ENCODE peak calls at places on chromosomes 1 and 21, in five cellular contexts. One of them, this sample, is unnamed.

GRCh38 chr1:62946516-62946915 is 162.6 kb downstream of the ATG4C start:
- DNase-seq in kidney tubule cell: no peak
- DNase-seq in NCI-H1092: no peak
- DNase-seq in MV-4-11: no peak
- DNase-seq in stimulated activated CD8-positive, alpha-beta memory T cell treated with anti-CD3 and anti-CD28 coated beads, Interleukin-4, amount 100 ng/mL, for 48 hours: no peak
- DNase-seq in this sample: no peak

GRCh38 chr1:18354657-18355056 is 126.1 kb upstream of the KLHDC7A start:
- DNase-seq in kidney tubule cell: no peak
- DNase-seq in NCI-H1092: peak; percentile 41
- DNase-seq in MV-4-11: no peak
- DNase-seq in stimulated activated CD8-positive, alpha-beta memory T cell treated with anti-CD3 and anti-CD28 coated beads, Interleukin-4, amount 100 ng/mL, for 48 hours: no peak
- DNase-seq in this sample: no peak

GRCh38 chr1:65343286-65343685 is 33.9 kb downstream of the DNAJC6 start:
- DNase-seq in kidney tubule cell: peak; percentile 32
- DNase-seq in NCI-H1092: no peak
- DNase-seq in MV-4-11: no peak
- DNase-seq in stimulated activated CD8-positive, alpha-beta memory T cell treated with anti-CD3 and anti-CD28 coated beads, Interleukin-4, amount 100 ng/mL, for 48 hours: no peak
- DNase-seq in this sample: no peak

GRCh38 chr1:204711947-204712701 is 26.6 kb upstream of the LRRN2 start:
- DNase-seq in kidney tubule cell: no peak
- DNase-seq in NCI-H1092: peak; percentile 65
- DNase-seq in MV-4-11: no peak
- DNase-seq in stimulated activated CD8-positive, alpha-beta memory T cell treated with anti-CD3 and anti-CD28 coated beads, Interleukin-4, amount 100 ng/mL, for 48 hours: no peak
- DNase-seq in this sample: no peak

GRCh38 chr1:53615101-53615500 is 123.9 kb downstream of the GLIS1 start:
- DNase-seq in kidney tubule cell: no peak
- DNase-seq in NCI-H1092: no peak
- DNase-seq in MV-4-11: no peak
- DNase-seq in stimulated activated CD8-positive, alpha-beta memory T cell treated with anti-CD3 and anti-CD28 coated beads, Interleukin-4, amount 100 ng/mL, for 48 hours: no peak
- DNase-seq in this sample: no peak

GRCh38 chr1:23217421-23218115 is at the start of gene HTR1D:
- DNase-seq in kidney tubule cell: no peak
- DNase-seq in NCI-H1092: no peak
- DNase-seq in MV-4-11: no peak
- DNase-seq in stimulated activated CD8-positive, alpha-beta memory T cell treated with anti-CD3 and anti-CD28 coated beads, Interleukin-4, amount 100 ng/mL, for 48 hours: peak; percentile 25
- DNase-seq in this sample: no peak

GRCh38 chr1:234240680-234241079 is 132.6 kb upstream of the COA6 start:
- DNase-seq in kidney tubule cell: no peak
- DNase-seq in NCI-H1092: no peak
- DNase-seq in MV-4-11: no peak
- DNase-seq in stimulated activated CD8-positive, alpha-beta memory T cell treated with anti-CD3 and anti-CD28 coated beads, Interleukin-4, amount 100 ng/mL, for 48 hours: no peak
- DNase-seq in this sample: no peak

GRCh38 chr1:69523032-69523431 is 44.7 kb upstream of the LRRC7 start:
- DNase-seq in kidney tubule cell: peak; percentile 70
- DNase-seq in NCI-H1092: no peak
- DNase-seq in MV-4-11: no peak
- DNase-seq in stimulated activated CD8-positive, alpha-beta memory T cell treated with anti-CD3 and anti-CD28 coated beads, Interleukin-4, amount 100 ng/mL, for 48 hours: no peak
- DNase-seq in this sample: no peak

GRCh38 chr1:16981269-16981849 is 939 bp upstream of the MFAP2 start:
- DNase-seq in kidney tubule cell: peak; percentile 35
- DNase-seq in NCI-H1092: no peak
- DNase-seq in MV-4-11: no peak
- DNase-seq in stimulated activated CD8-positive, alpha-beta memory T cell treated with anti-CD3 and anti-CD28 coated beads, Interleukin-4, amount 100 ng/mL, for 48 hours: no peak
- DNase-seq in this sample: no peak

GRCh38 chr1:202210370-202210769 is 16.8 kb downstream of the LGR6 start:
- DNase-seq in kidney tubule cell: peak; percentile 21
- DNase-seq in NCI-H1092: peak; percentile 60
- DNase-seq in MV-4-11: no peak
- DNase-seq in stimulated activated CD8-positive, alpha-beta memory T cell treated with anti-CD3 and anti-CD28 coated beads, Interleukin-4, amount 100 ng/mL, for 48 hours: no peak
- DNase-seq in this sample: no peak

GRCh38 chr1:17610085-17610484 is 70.6 kb downstream of the ARHGEF10L start:
- DNase-seq in kidney tubule cell: no peak
- DNase-seq in NCI-H1092: no peak
- DNase-seq in MV-4-11: no peak
- DNase-seq in stimulated activated CD8-positive, alpha-beta memory T cell treated with anti-CD3 and anti-CD28 coated beads, Interleukin-4, amount 100 ng/mL, for 48 hours: no peak
- DNase-seq in this sample: no peak

GRCh38 chr1:107057197-107058133 is 991 bp downstream of the PRMT6 start:
- DNase-seq in kidney tubule cell: peak; percentile 70
- DNase-seq in NCI-H1092: peak; percentile 66
- DNase-seq in MV-4-11: peak; percentile 19
- DNase-seq in stimulated activated CD8-positive, alpha-beta memory T cell treated with anti-CD3 and anti-CD28 coated beads, Interleukin-4, amount 100 ng/mL, for 48 hours: peak; percentile 70
- DNase-seq in this sample: peak; percentile 66

GRCh38 chr1:156926175-156926574 is 5.7 kb downstream of the LRRC71 start:
- DNase-seq in kidney tubule cell: peak; percentile 85
- DNase-seq in NCI-H1092: peak; percentile 52
- DNase-seq in MV-4-11: peak; percentile 98
- DNase-seq in stimulated activated CD8-positive, alpha-beta memory T cell treated with anti-CD3 and anti-CD28 coated beads, Interleukin-4, amount 100 ng/mL, for 48 hours: peak; percentile 80
- DNase-seq in this sample: no peak

GRCh38 chr1:2528966-2529750 is 905 bp downstream of the HES5 start:
- DNase-seq in kidney tubule cell: no peak
- DNase-seq in NCI-H1092: no peak
- DNase-seq in MV-4-11: no peak
- DNase-seq in stimulated activated CD8-positive, alpha-beta memory T cell treated with anti-CD3 and anti-CD28 coated beads, Interleukin-4, amount 100 ng/mL, for 48 hours: peak; percentile 65
- DNase-seq in this sample: no peak

GRCh38 chr1:98493469-98493868 is 168.1 kb upstream of the SNX7 start:
- DNase-seq in kidney tubule cell: no peak
- DNase-seq in NCI-H1092: no peak
- DNase-seq in MV-4-11: no peak
- DNase-seq in stimulated activated CD8-positive, alpha-beta memory T cell treated with anti-CD3 and anti-CD28 coated beads, Interleukin-4, amount 100 ng/mL, for 48 hours: no peak
- DNase-seq in this sample: no peak

GRCh38 chr1:232519186-232519585 is 110.7 kb downstream of the SIPA1L2 start:
- DNase-seq in kidney tubule cell: no peak
- DNase-seq in NCI-H1092: peak; percentile 93
- DNase-seq in MV-4-11: no peak
- DNase-seq in stimulated activated CD8-positive, alpha-beta memory T cell treated with anti-CD3 and anti-CD28 coated beads, Interleukin-4, amount 100 ng/mL, for 48 hours: no peak
- DNase-seq in this sample: peak; percentile 73

GRCh38 chr1:229344139-229344538 is 1.3 kb upstream of the CCSAP start:
- DNase-seq in kidney tubule cell: no peak
- DNase-seq in NCI-H1092: no peak
- DNase-seq in MV-4-11: no peak
- DNase-seq in stimulated activated CD8-positive, alpha-beta memory T cell treated with anti-CD3 and anti-CD28 coated beads, Interleukin-4, amount 100 ng/mL, for 48 hours: no peak
- DNase-seq in this sample: peak; percentile 4

GRCh38 chr1:204190212-204191211 is 5.8 kb downstream of the KISS1 start:
- DNase-seq in kidney tubule cell: peak; percentile 44
- DNase-seq in NCI-H1092: peak; percentile 22
- DNase-seq in MV-4-11: peak; percentile 91
- DNase-seq in stimulated activated CD8-positive, alpha-beta memory T cell treated with anti-CD3 and anti-CD28 coated beads, Interleukin-4, amount 100 ng/mL, for 48 hours: peak; percentile 37
- DNase-seq in this sample: peak; percentile 36

GRCh38 chr1:8571200-8571984 is 246.0 kb downstream of the RERE start:
- DNase-seq in kidney tubule cell: no peak
- DNase-seq in NCI-H1092: peak; percentile 35
- DNase-seq in MV-4-11: no peak
- DNase-seq in stimulated activated CD8-positive, alpha-beta memory T cell treated with anti-CD3 and anti-CD28 coated beads, Interleukin-4, amount 100 ng/mL, for 48 hours: no peak
- DNase-seq in this sample: peak; percentile 1

GRCh38 chr1:11355594-11356467 is 82.8 kb downstream of the UBIAD1 start:
- DNase-seq in kidney tubule cell: no peak
- DNase-seq in NCI-H1092: peak; percentile 98
- DNase-seq in MV-4-11: no peak
- DNase-seq in stimulated activated CD8-positive, alpha-beta memory T cell treated with anti-CD3 and anti-CD28 coated beads, Interleukin-4, amount 100 ng/mL, for 48 hours: no peak
- DNase-seq in this sample: no peak

GRCh38 chr1:33228935-33229487 is 27.3 kb upstream of the ZNF362 start:
- DNase-seq in kidney tubule cell: peak; percentile 34
- DNase-seq in NCI-H1092: no peak
- DNase-seq in MV-4-11: no peak
- DNase-seq in stimulated activated CD8-positive, alpha-beta memory T cell treated with anti-CD3 and anti-CD28 coated beads, Interleukin-4, amount 100 ng/mL, for 48 hours: no peak
- DNase-seq in this sample: no peak

GRCh38 chr1:30756545-30757195 is 904 bp downstream of the LAPTM5 start:
- DNase-seq in kidney tubule cell: peak; percentile 92
- DNase-seq in NCI-H1092: no peak
- DNase-seq in MV-4-11: peak; percentile 100
- DNase-seq in stimulated activated CD8-positive, alpha-beta memory T cell treated with anti-CD3 and anti-CD28 coated beads, Interleukin-4, amount 100 ng/mL, for 48 hours: peak; percentile 77
- DNase-seq in this sample: no peak

GRCh38 chr1:1072849-1073742 is 1.0 kb downstream of the RNF223 start:
- DNase-seq in kidney tubule cell: no peak
- DNase-seq in NCI-H1092: no peak
- DNase-seq in MV-4-11: no peak
- DNase-seq in stimulated activated CD8-positive, alpha-beta memory T cell treated with anti-CD3 and anti-CD28 coated beads, Interleukin-4, amount 100 ng/mL, for 48 hours: no peak
- DNase-seq in this sample: no peak

GRCh38 chr21:34544032-34544496 is 32.1 kb upstream of the KCNE1 start:
- DNase-seq in kidney tubule cell: peak; percentile 91
- DNase-seq in NCI-H1092: peak; percentile 8
- DNase-seq in MV-4-11: peak; percentile 18
- DNase-seq in stimulated activated CD8-positive, alpha-beta memory T cell treated with anti-CD3 and anti-CD28 coated beads, Interleukin-4, amount 100 ng/mL, for 48 hours: peak; percentile 66
- DNase-seq in this sample: peak; percentile 1

GRCh38 chr1:77313491-77313890 is 31.7 kb downstream of the AK5 start:
- DNase-seq in kidney tubule cell: peak; percentile 37
- DNase-seq in NCI-H1092: no peak
- DNase-seq in MV-4-11: peak; percentile 72
- DNase-seq in stimulated activated CD8-positive, alpha-beta memory T cell treated with anti-CD3 and anti-CD28 coated beads, Interleukin-4, amount 100 ng/mL, for 48 hours: peak; percentile 38
- DNase-seq in this sample: no peak

GRCh38 chr21:39660191-39660590 is 47.5 kb downstream of the B3GALT5 start:
- DNase-seq in kidney tubule cell: no peak
- DNase-seq in NCI-H1092: peak; percentile 95
- DNase-seq in MV-4-11: no peak
- DNase-seq in stimulated activated CD8-positive, alpha-beta memory T cell treated with anti-CD3 and anti-CD28 coated beads, Interleukin-4, amount 100 ng/mL, for 48 hours: no peak
- DNase-seq in this sample: peak; percentile 62

GRCh38 chr1:147683163-147683763 is 12.9 kb upstream of the ACP6 start:
- DNase-seq in kidney tubule cell: no peak
- DNase-seq in NCI-H1092: no peak
- DNase-seq in MV-4-11: no peak
- DNase-seq in stimulated activated CD8-positive, alpha-beta memory T cell treated with anti-CD3 and anti-CD28 coated beads, Interleukin-4, amount 100 ng/mL, for 48 hours: no peak
- DNase-seq in this sample: no peak

GRCh38 chr1:244046907-244047738 is 4.0 kb upstream of the ZBTB18 start:
- DNase-seq in kidney tubule cell: peak; percentile 49
- DNase-seq in NCI-H1092: no peak
- DNase-seq in MV-4-11: no peak
- DNase-seq in stimulated activated CD8-positive, alpha-beta memory T cell treated with anti-CD3 and anti-CD28 coated beads, Interleukin-4, amount 100 ng/mL, for 48 hours: no peak
- DNase-seq in this sample: peak; percentile 39

GRCh38 chr21:38438476-38438893 is 59.8 kb downstream of the ERG start:
- DNase-seq in kidney tubule cell: peak; percentile 55
- DNase-seq in NCI-H1092: no peak
- DNase-seq in MV-4-11: peak; percentile 16
- DNase-seq in stimulated activated CD8-positive, alpha-beta memory T cell treated with anti-CD3 and anti-CD28 coated beads, Interleukin-4, amount 100 ng/mL, for 48 hours: no peak
- DNase-seq in this sample: no peak